ENCODE peak calls at places on chromosomes 6 and 20, in six cellular contexts. H is GM23248, M is PC-9, G is uterus, R is neural progenitor cell, B is tibial nerve. E is an unnamed sample.
A peak's percentile ranks its signal among the peaks of the same experiment; 100 is the strongest.

GRCh38 chr6:85472744-85473143 is 22.9 kb downstream of the NT5E start:
- DNase-seq in H (no peak), R (no peak), G (no peak), B (no peak), M (no peak), E (no peak)

GRCh38 chr6:43716099-43716498 is 28.5 kb upstream of the MRPS18A start:
- DNase-seq in G (peak; percentile 74), B (no peak), R (no peak), H (no peak), M (no peak), E (no peak)

GRCh38 chr6:129263117-129263516 is 380.2 kb downstream of the LAMA2 start:
- DNase-seq in G (no peak), H (no peak), M (no peak), B (no peak), R (no peak), E (no peak)

GRCh38 chr6:125974214-125974866 is 12.0 kb upstream of the TRMT11 start:
- DNase-seq in G (no peak), B (no peak), R (peak; percentile 34), H (peak; percentile 80), M (no peak), E (no peak)

GRCh38 chr6:71524201-71524600 is 235.6 kb downstream of the OGFRL1 start:
- DNase-seq in G (no peak), H (no peak), B (no peak), R (no peak), M (no peak), E (no peak)

GRCh38 chr20:8007490-8007889 is 12.1 kb downstream of the TMX4 start:
- DNase-seq in R (no peak), H (no peak), B (no peak), M (no peak), G (no peak), E (no peak)

GRCh38 chr6:22231616-22232015 is 65.2 kb downstream of the PRL start:
- DNase-seq in M (peak; percentile 27), B (no peak), H (no peak), R (no peak), G (no peak), E (no peak)

GRCh38 chr20:1652104-1652503 is 5.5 kb downstream of the SIRPG start:
- DNase-seq in M (no peak), B (no peak), R (no peak), G (no peak), H (no peak), E (no peak)

GRCh38 chr6:119594907-119595306 is 245.3 kb upstream of the MAN1A1 start:
- DNase-seq in G (no peak), M (no peak), H (no peak), B (no peak), R (no peak), E (no peak)

GRCh38 chr6:5135783-5136376 is 50.7 kb downstream of the PPP1R3G start:
- DNase-seq in B (peak; percentile 35), R (peak; percentile 54), H (peak; percentile 43), G (no peak), M (no peak), E (no peak)

GRCh38 chr6:25750911-25751310 is 3.6 kb upstream of the SLC17A4 start:
- DNase-seq in R (no peak), H (no peak), M (no peak), G (no peak), B (no peak), E (no peak)

GRCh38 chr6:28977351-28978136 is 27.6 kb downstream of the ZNF311 start:
- DNase-seq in M (peak; percentile 28), G (no peak), B (no peak), H (peak; percentile 78), R (peak; percentile 51), E (no peak)

DNA sequence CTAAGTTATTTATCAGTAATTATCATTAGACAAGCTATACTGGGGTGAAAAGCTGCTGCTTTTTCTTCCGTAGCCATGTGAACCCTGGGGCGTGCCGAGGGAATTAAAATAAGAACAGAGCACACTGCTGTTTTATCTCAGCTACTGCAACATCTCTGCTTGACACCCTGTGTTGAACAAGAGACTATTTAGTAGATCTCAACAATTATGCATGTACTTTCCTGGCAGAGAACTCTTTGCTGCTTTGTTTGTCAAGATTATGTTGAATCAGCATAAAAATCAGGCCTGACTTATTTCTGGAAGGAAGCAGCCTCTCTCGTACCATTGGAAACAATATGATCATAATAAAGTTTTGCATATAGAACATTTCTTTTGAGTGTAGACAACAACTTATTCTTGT is 1011.5 kb downstream of the KIF16B start:
- DNase-seq in M (no peak), H (no peak), G (no peak), R (peak; percentile 37), B (no peak), E (no peak)
- H3K9me3 ChIP-seq in M (no peaks in the 10 kb centered on the region), H (no peaks in the 10 kb centered on the region), G (no peaks in the 10 kb centered on the region), R (no peaks in the 10 kb centered on the region), B (no peaks in the 10 kb centered on the region), E (no peaks in the 10 kb centered on the region)

DNA sequence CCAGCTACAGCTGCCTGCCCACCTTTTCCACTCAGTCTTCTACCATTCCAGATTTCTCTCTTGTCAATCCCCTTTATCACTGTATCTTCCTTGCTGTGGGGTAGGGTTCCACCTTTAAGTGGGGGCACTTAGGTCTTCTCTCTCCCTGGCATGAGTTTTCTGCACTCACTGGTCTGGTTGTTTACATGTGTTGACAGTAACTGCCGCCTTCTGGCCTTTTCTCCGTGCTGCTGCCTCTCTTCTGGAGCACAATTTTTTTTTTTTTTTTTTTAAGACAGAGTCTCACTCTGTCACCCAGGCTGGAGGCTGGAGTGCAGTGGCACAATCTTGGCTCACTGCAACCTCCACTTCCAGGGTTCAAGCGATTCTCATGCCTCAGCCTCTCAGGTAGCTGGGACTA is 12.0 kb downstream of the RNF114 start:
- DNase-seq in R (no peak), B (no peak), H (no peak), G (no peak), M (no peak), E (no peak)
- H3K9me3 ChIP-seq in R (no peaks in the 10 kb centered on the region), B (no peaks in the 10 kb centered on the region), H (no peaks in the 10 kb centered on the region), G (no peaks in the 10 kb centered on the region), M (no peaks in the 10 kb centered on the region), E (no peaks in the 10 kb centered on the region)

GRCh38 chr6:3916211-3916610 is 67.0 kb downstream of the FAM50B start:
- DNase-seq in R (no peak), H (no peak), B (no peak), G (no peak), M (no peak), E (no peak)

GRCh38 chr6:3913958-3914337 is 64.8 kb downstream of the FAM50B start:
- DNase-seq in R (no peak), H (peak; percentile 12), B (no peak), M (no peak), G (no peak), E (no peak)

GRCh38 chr6:3912366-3913076 is 63.3 kb downstream of the FAM50B start:
- DNase-seq in B (no peak), H (peak; percentile 35), M (no peak), G (peak; percentile 15), R (no peak), E (no peak)

GRCh38 chr6:3913077-3913957 is 64.1 kb downstream of the FAM50B start:
- DNase-seq in B (peak; percentile 86), M (peak; percentile 74), R (no peak), G (peak; percentile 92), H (peak; percentile 97), E (no peak)

GRCh38 chr6:3915076-3915791 is 66.1 kb downstream of the FAM50B start:
- DNase-seq in R (no peak), M (no peak), H (no peak), G (no peak), B (no peak), E (no peak)
- H3K9me3 ChIP-seq in R (no peaks in the 10 kb centered on the region), M (peaks cover 3% of the 10 kb centered on the region), H (no peaks in the 10 kb centered on the region), G (no peaks in the 10 kb centered on the region), B (no peaks in the 10 kb centered on the region), E (no peaks in the 10 kb centered on the region)

DNA sequence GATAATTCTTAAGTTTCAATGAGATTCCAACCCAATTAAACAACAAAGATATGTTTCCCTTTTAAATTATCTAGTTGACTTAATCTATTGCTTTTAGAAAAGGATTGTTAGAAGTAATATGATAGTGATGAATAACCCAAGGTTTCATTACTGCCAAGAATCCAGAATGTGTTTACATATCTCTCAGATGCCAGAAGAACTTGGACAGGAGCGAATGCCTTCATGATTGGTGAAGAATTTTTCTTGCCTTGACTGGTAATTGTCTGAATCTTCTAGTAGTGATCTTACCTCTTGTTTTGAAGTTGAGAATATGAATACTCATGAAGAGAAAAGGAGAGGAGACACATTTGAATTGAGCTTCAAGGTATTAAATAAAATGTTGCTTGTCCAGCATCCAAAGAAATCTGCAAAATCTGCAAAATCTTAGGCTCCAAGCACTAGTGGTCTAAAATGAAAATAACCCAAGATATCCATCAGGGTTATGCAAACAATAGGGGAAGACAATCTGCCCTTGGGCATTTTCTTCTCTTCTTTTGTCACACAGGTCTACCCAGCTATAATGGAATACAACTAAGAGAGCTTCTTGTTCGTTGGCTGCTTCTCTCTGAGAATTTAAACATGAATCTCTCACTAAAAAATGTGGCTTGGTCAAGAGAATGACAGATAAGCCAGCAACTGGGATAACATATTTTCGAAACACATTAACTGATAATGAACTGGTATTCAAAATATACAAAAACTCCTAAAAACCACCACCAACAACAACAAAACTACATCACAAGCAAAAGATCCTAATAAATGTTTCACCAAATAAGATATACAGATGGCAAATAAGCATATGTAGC is 928.9 kb downstream of the EYS start:
- DNase-seq in M (no peak), H (no peak), R (no peak), G (no peak), B (no peak), E (no peak)
- H3K9me3 ChIP-seq in M (no peaks in the 10 kb centered on the region), H (no peaks in the 10 kb centered on the region), R (no peaks in the 10 kb centered on the region), G (no peaks in the 10 kb centered on the region), B (no peaks in the 10 kb centered on the region), E (peaks cover 3% of the 10 kb centered on the region)

DNA sequence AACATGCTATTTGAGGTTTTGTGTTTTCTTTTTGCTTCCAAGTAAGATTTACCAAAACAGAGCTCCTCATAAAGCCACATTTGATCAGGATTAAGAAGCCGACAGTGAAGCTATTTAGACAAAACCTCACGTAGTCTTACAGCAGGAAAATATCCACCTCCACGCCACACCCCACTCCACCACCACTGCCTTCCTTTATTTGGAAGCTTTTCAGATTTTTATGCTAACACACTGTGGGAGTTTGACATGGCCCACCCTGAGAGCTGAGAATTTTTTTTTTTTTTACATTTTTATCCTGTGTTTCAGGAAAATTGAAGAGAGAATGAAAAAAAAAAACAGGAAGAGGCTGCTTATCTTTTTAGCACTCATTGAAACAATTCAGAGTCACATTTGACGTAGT is 104.8 kb upstream of the MC3R start:
- DNase-seq in B (no peak), G (no peak), M (no peak), H (no peak), R (no peak), E (no peak)
- H3K9me3 ChIP-seq in B (peaks cover 19% of the 10 kb centered on the region), G (no peaks in the 10 kb centered on the region), M (peaks cover 8% of the 10 kb centered on the region), H (no peaks in the 10 kb centered on the region), R (peaks cover 12% of the 10 kb centered on the region), E (no peaks in the 10 kb centered on the region)

DNA sequence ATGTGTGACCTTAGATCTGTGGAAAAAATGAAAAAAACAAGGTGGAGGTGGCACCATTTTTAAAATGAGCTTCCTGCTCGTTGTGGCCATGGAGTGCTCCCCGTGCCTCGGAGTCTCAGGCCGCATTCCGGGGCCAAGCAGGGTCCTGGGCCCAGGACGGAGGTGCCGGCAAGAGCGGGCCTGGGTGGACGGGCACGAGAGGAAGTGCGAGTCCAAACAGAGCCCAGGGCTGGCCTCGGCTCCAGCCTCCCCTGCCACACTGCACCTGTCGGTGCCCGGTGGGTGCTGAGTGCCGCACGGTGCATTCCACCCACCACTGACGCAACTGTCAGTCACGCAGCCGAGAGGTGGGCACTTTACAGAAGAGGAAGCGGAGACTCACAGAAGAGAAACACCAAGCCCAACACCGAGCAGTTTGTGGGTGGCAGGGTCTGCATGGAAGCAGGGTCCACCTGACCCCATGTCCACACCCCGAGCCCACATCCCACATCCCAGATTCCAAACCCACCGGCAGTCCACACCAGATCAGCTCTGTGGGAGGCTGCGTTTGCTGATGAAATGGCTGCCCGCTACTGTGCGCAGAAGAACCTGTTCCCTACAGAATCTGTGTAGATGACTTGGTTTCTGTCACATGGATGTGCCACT is 97.7 kb downstream of the PSMB1 start:
- DNase-seq in R (no peak), M (no peak), B (no peak), G (no peak), H (no peak), E (no peak)
- H3K9me3 ChIP-seq in R (no peaks in the 10 kb centered on the region), M (no peaks in the 10 kb centered on the region), B (no peaks in the 10 kb centered on the region), G (no peaks in the 10 kb centered on the region), H (no peaks in the 10 kb centered on the region), E (no peaks in the 10 kb centered on the region)

E was measured in T-helper 17 cell.